ENCODE peak calls at places on chromosomes 16 and 17, in four cellular contexts. O, W, D and S are unnamed samples.

GRCh38 chr17:80761421-80761871 is 216.8 kb downstream of the RPTOR start:
- DNase-seq in W (peak), D (no peak), O (peak), S (no peak)

GRCh38 chr16:19706846-19707245 is 11.2 kb downstream of the KNOP1 start:
- DNase-seq in O (no peak), D (no peak), W (no peak), S (no peak)

GRCh38 chr17:83015511-83015910 is 63.9 kb upstream of the METRNL start:
- DNase-seq in D (no peak), W (no peak), O (no peak), S (no peak)

GRCh38 chr17:7440823-7441174 is 1.5 kb downstream of the FGF11 start:
- DNase-seq in D (no peak), W (peak), O (no peak), S (no peak)

GRCh38 chr17:16442594-16443389 is 27.4 kb downstream of the TRPV2 start:
- DNase-seq in O (no peak), W (no peak), D (no peak), S (no peak)

GRCh38 chr16:84864266-84864955 is 44.6 kb downstream of the CRISPLD2 start:
- DNase-seq in D (no peak), O (no peak), W (no peak), S (no peak)

GRCh38 chr16:69496376-69496775 is 69.4 kb upstream of the NFAT5 start:
- DNase-seq in D (no peak), W (no peak), O (no peak), S (no peak)

GRCh38 chr17:17081304-17081940 is 39.2 kb downstream of the MPRIP start:
- DNase-seq in W (no peak), O (no peak), D (no peak), S (no peak)

GRCh38 chr16:88589441-88589840 is 19.2 kb downstream of the ZC3H18 start:
- DNase-seq in W (no peak), D (no peak), O (no peak), S (no peak)

GRCh38 chr16:86044881-86045600 is 146.1 kb downstream of the IRF8 start:
- DNase-seq in W (peak), D (no peak), O (peak), S (no peak)

GRCh38 chr17:66781135-66781534 is 53.8 kb upstream of the CACNG5 start:
- DNase-seq in W (no peak), O (no peak), D (no peak), S (no peak)

GRCh38 chr17:57921342-57921741 is 33.9 kb downstream of the CUEDC1 start:
- DNase-seq in W (no peak), D (no peak), O (no peak), S (no peak)

GRCh38 chr17:10836145-10836544 is 1.7 kb downstream of the PIRT start:
- DNase-seq in W (no peak), O (no peak), D (no peak), S (no peak)

GRCh38 chr17:32486091-32486700 is 597 bp upstream of the CDK5R1 start:
- DNase-seq in W (peak), D (peak), O (peak), S (peak)

GRCh38 chr16:87464691-87465300 is 28.0 kb downstream of the ZCCHC14 start:
- DNase-seq in D (no peak), O (peak), W (peak), S (peak)

GRCh38 chr16:27246439-27246838 is 22.1 kb downstream of the NSMCE1 start:
- DNase-seq in O (no peak), W (no peak), D (no peak), S (no peak)

GRCh38 chr16:66382966-66383299 is 16.4 kb downstream of the CDH5 start:
- DNase-seq in D (no peak), O (no peak), W (no peak), S (no peak)

GRCh38 chr17:49928826-49929475 is 40.0 kb upstream of the DLX4 start:
- DNase-seq in D (no peak), O (no peak), W (no peak), S (no peak)

GRCh38 chr17:63589646-63590045 is 11.0 kb upstream of the TACO1 start:
- DNase-seq in W (no peak), O (no peak), D (no peak), S (no peak)

GRCh38 chr17:77274137-77274829 is 133.5 kb downstream of the SEC14L1 start:
- DNase-seq in W (no peak), O (no peak), D (no peak), S (no peak)

GRCh38 chr17:38428643-38429371 is 543 bp downstream of the ARHGAP23 start:
- DNase-seq in W (peak), O (no peak), D (no peak), S (no peak)

GRCh38 chr16:63188076-63188771 is 1152.0 kb upstream of the CDH8 start:
- DNase-seq in D (no peak), O (no peak), W (no peak), S (no peak)

GRCh38 chr17:57423541-57423940 is 167.2 kb downstream of the MSI2 start:
- DNase-seq in D (no peak), O (no peak), W (no peak), S (no peak)

GRCh38 chr17:5049314-5049819 is 14.1 kb upstream of the SLC52A1 start:
- DNase-seq in D (no peak), W (no peak), O (peak), S (no peak)

GRCh38 chr16:27269300-27270150 is 953 bp upstream of the NSMCE1 start:
- DNase-seq in O (no peak), D (no peak), W (peak), S (no peak)

GRCh38 chr17:80034977-80035686 is 540 bp downstream of the TBC1D16 start:
- DNase-seq in O (no peak), W (peak), D (peak), S (no peak)

GRCh38 chr17:82281502-82282238 is 8.2 kb upstream of the CSNK1D start:
- DNase-seq in W (peak), O (peak), D (no peak), S (no peak)

GRCh38 chr16:74623846-74624245 is 16.9 kb upstream of the GLG1 start:
- DNase-seq in W (no peak), D (no peak), O (no peak), S (no peak)

GRCh38 chr16:55499951-55500350 is 8.9 kb upstream of the LPCAT2 start:
- DNase-seq in O (no peak), W (no peak), D (no peak), S (no peak)